ENCODE peak calls at places on chromosomes 11 and 22, in six cellular contexts. V is WTC11; Z is A549; U is H54; S is naive thymus-derived CD4-positive, alpha-beta T cell; F is stimulated activated CD8-positive, alpha-beta memory T cell treated with anti-CD3 and anti-CD28 coated beads, Interleukin-15, amount 100 ng/mL, for 4 hours. H is an unnamed sample.

GRCh38 chr22:20976291-20976877 is 5.7 kb upstream of the LZTR1 start:
- DNase-seq in V (no peak), Z (no peak), U (no peak), S (no peak), F (no peak), H (no peak)

GRCh38 chr22:48188211-48188845 is 1425.9 kb downstream of the TBC1D22A start:
- DNase-seq in V (no peak), Z (peak), U (no peak), S (no peak), F (no peak), H (no peak)

GRCh38 chr11:92687724-92688123 is 281.7 kb upstream of the MTNR1B start:
- DNase-seq in V (no peak), Z (no peak), U (no peak), S (no peak), F (no peak), H (no peak)

GRCh38 chr11:2301631-2302272 is at the start of the genes C11orf21 and TSPAN32:
- DNase-seq in V (no peak), Z (no peak), U (peak), S (peak), F (no peak), H (no peak)

GRCh38 chr11:77559686-77560425 is 29.9 kb upstream of the AQP11 start:
- DNase-seq in V (no peak), Z (peak), U (peak), S (no peak), F (no peak), H (peak)

GRCh38 chr11:115701284-115701875 is 197.2 kb upstream of the CADM1 start:
- DNase-seq in V (no peak), Z (no peak), U (no peak), S (no peak), F (no peak), H (no peak)

GRCh38 chr22:28094831-28095230 is 175.8 kb upstream of the PITPNB start:
- DNase-seq in V (no peak), Z (no peak), U (no peak), S (no peak), F (no peak), H (no peak)

GRCh38 chr11:35814720-35815305 is 129.0 kb upstream of the LDLRAD3 start:
- DNase-seq in V (no peak), Z (no peak), U (no peak), S (no peak), F (no peak), H (no peak)

GRCh38 chr11:92681606-92682005 is 287.8 kb upstream of the MTNR1B start:
- DNase-seq in V (no peak), Z (no peak), U (no peak), S (no peak), F (no peak), H (no peak)

GRCh38 chr11:2563216-2564007 is 118.6 kb downstream of the KCNQ1 start:
- DNase-seq in V (no peak), Z (no peak), U (no peak), S (no peak), F (no peak), H (no peak)

GRCh38 chr11:125371451-125371935 is 124.6 kb downstream of the FEZ1 start:
- DNase-seq in V (peak), Z (no peak), U (no peak), S (no peak), F (no peak), H (no peak)

GRCh38 chr11:102289510-102290078 is 27.7 kb upstream of the BIRC3 start:
- DNase-seq in V (no peak), Z (no peak), U (no peak), S (no peak), F (no peak), H (no peak)

GRCh38 chr22:49565516-49565855 is 262.2 kb downstream of the BRD1 start:
- DNase-seq in V (no peak), Z (no peak), U (no peak), S (no peak), F (no peak), H (no peak)

GRCh38 chr11:17776213-17776875 is 41.8 kb downstream of the KCNC1 start:
- DNase-seq in V (no peak), Z (no peak), U (no peak), S (no peak), F (no peak), H (no peak)

GRCh38 chr11:74550991-74551753 is 41.2 kb upstream of the POLD3 start:
- DNase-seq in V (no peak), Z (no peak), U (no peak), S (no peak), F (no peak), H (peak)

GRCh38 chr22:48153726-48154125 is 1391.3 kb downstream of the TBC1D22A start:
- DNase-seq in V (no peak), Z (no peak), U (no peak), S (no peak), F (no peak), H (no peak)

GRCh38 chr22:48144318-48144717 is 1381.9 kb downstream of the TBC1D22A start:
- DNase-seq in V (no peak), Z (no peak), U (no peak), S (no peak), F (no peak), H (no peak)

GRCh38 chr11:103525069-103525468 is 415.8 kb downstream of the DYNC2H1 start:
- DNase-seq in V (no peak), Z (no peak), U (no peak), S (no peak), F (no peak), H (no peak)

GRCh38 chr11:13429836-13430235 is 33.2 kb downstream of the BTBD10 start:
- DNase-seq in V (no peak), Z (no peak), U (no peak), S (no peak), F (no peak), H (no peak)

GRCh38 chr11:57081356-57081755 is 92.6 kb downstream of the OR5AK2 start:
- DNase-seq in V (no peak), Z (no peak), U (no peak), S (no peak), F (no peak), H (peak)

GRCh38 chr22:11628651-11629511 is 3899.1 kb upstream of the OR11H1 start:
- DNase-seq in V (no peak), Z (no peak), U (no peak), S (no peak), F (no peak), H (no peak)

GRCh38 chr22:29031236-29031982 is 30.2 kb downstream of the C22orf31 start:
- DNase-seq in V (no peak), Z (peak), U (peak), S (no peak), F (no peak), H (peak)

GRCh38 chr11:69864589-69864929 is 45.3 kb upstream of the FGF3 start:
- DNase-seq in V (no peak), Z (no peak), U (no peak), S (no peak), F (no peak), H (no peak)

GRCh38 chr11:47924184-47924671 is 56.1 kb upstream of the PTPRJ start:
- DNase-seq in V (no peak), Z (peak), U (peak), S (no peak), F (no peak), H (no peak)

GRCh38 chr11:64382586-64382985 is 23.6 kb downstream of the RPS6KA4 start:
- DNase-seq in V (no peak), Z (no peak), U (no peak), S (no peak), F (no peak), H (no peak)

GRCh38 chr11:35116762-35117588 is 22.0 kb upstream of the CD44 start:
- DNase-seq in V (no peak), Z (no peak), U (no peak), S (no peak), F (no peak), H (no peak)

GRCh38 chr11:32032478-32032877 is 58.4 kb upstream of the RCN1 start:
- DNase-seq in V (no peak), Z (no peak), U (no peak), S (no peak), F (no peak), H (no peak)

GRCh38 chr11:612201-612960 is 3.4 kb downstream of the IRF7 start:
- DNase-seq in V (no peak), Z (peak), U (no peak), S (peak), F (no peak), H (no peak)

GRCh38 chr11:134047586-134047999 is 21.3 kb upstream of the JAM3 start:
- DNase-seq in V (no peak), Z (no peak), U (peak), S (no peak), F (no peak), H (no peak)

GRCh38 chr11:131688056-131688693 is 317.8 kb downstream of the NTM start:
- DNase-seq in V (peak), Z (peak), U (peak), S (no peak), F (no peak), H (peak)

GRCh38 chr22:36106910-36107309 is 53.6 kb downstream of the APOL3 start:
- DNase-seq in V (no peak), Z (no peak), U (no peak), S (no peak), F (no peak), H (no peak)

GRCh38 chr11:105092255-105093239 is 47.0 kb downstream of the CARD18 start:
- DNase-seq in V (no peak), Z (no peak), U (no peak), S (no peak), F (no peak), H (peak)

GRCh38 chr11:117834838-117835443 is 10.4 kb upstream of the FXYD2 start:
- DNase-seq in V (no peak), Z (no peak), U (no peak), S (no peak), F (no peak), H (peak)

GRCh38 chr11:16184588-16184987 is 171.8 kb downstream of the SOX6 start:
- DNase-seq in V (no peak), Z (peak), U (no peak), S (no peak), F (no peak), H (peak)

GRCh38 chr11:69027704-69028372 is 14.8 kb upstream of the MRGPRF start:
- DNase-seq in V (no peak), Z (peak), U (no peak), S (no peak), F (no peak), H (no peak)

GRCh38 chr11:78453140-78453935 is 35.7 kb upstream of the GAB2 start:
- DNase-seq in V (no peak), Z (no peak), U (no peak), S (no peak), F (no peak), H (no peak)

GRCh38 chr11:69245491-69246345 is 48.2 kb upstream of the MYEOV start:
- DNase-seq in V (no peak), Z (no peak), U (no peak), S (no peak), F (no peak), H (no peak)

GRCh38 chr11:110317516-110317932 is 21.1 kb upstream of the RDX start:
- DNase-seq in V (no peak), Z (no peak), U (no peak), S (no peak), F (no peak), H (peak)

H was measured in COLO829.